ENCODE peak calls at places on chromosomes 13 and 19, in eight cellular contexts. S is amniotic epithelial cell; I is activated CD4-positive, alpha-beta T cell treated with anti-CD3 and anti-CD28 coated beads for 36 hours; G is retina; H is C1 segment of cervical spinal cord; A is HEK293T; P is Kasumi-1; C is stimulated activated CD8-positive, alpha-beta memory T cell treated with anti-CD3 and anti-CD28 coated beads, Interleukin-4, amount 100 ng/mL, for 1 hour. E is an unnamed sample.

GRCh38 chr19:57171551-57172081 is 4.3 kb upstream of the DUXA start:
- DNase-seq in S (peak), C (no peak), H (peak), G (peak), I (peak), P (no peak), A (peak), E (no peak)

GRCh38 chr19:17580470-17581000 is 25.1 kb downstream of the COLGALT1 start:
- DNase-seq in S (no peak), A (no peak), C (no peak), G (no peak), H (no peak), I (no peak), P (no peak), E (no peak)

GRCh38 chr13:42381165-42381425 is 109.1 kb downstream of the AKAP11 start:
- DNase-seq in P (no peak), H (no peak), A (no peak), I (no peak), G (no peak), C (no peak), S (no peak), E (no peak)

GRCh38 chr19:21587549-21587948 is 82.1 kb downstream of the ZNF429 start:
- DNase-seq in P (no peak), S (no peak), I (no peak), G (no peak), A (no peak), H (no peak), C (no peak), E (no peak)

GRCh38 chr13:95438297-95438696 is 114.2 kb upstream of the CLDN10 start:
- DNase-seq in I (no peak), H (no peak), S (peak), G (no peak), C (no peak), A (no peak), P (no peak), E (no peak)

GRCh38 chr19:55467236-55468053 is 2.9 kb upstream of the C19orf85 start:
- DNase-seq in I (peak), P (peak), H (peak), A (peak), G (peak), C (no peak), S (peak), E (peak)

GRCh38 chr13:33494596-33495214 is 209.2 kb upstream of the STARD13 start:
- DNase-seq in P (no peak), H (no peak), G (no peak), I (peak), C (no peak), S (peak), A (no peak), E (peak)

GRCh38 chr19:38989066-38989605 is 13.6 kb upstream of the FBXO17 start:
- DNase-seq in P (no peak), I (no peak), H (no peak), C (no peak), A (peak), G (peak), S (no peak), E (no peak)

GRCh38 chr13:84433024-84433423 is 550.8 kb upstream of the SLITRK1 start:
- DNase-seq in P (no peak), I (no peak), H (no peak), S (peak), A (no peak), C (no peak), G (no peak), E (no peak)

GRCh38 chr19:32692727-32693061 is 1.1 kb downstream of the NUDT19 start:
- DNase-seq in S (no peak), P (peak), G (no peak), C (no peak), I (peak), H (no peak), A (no peak), E (no peak)

GRCh38 chr19:56727731-56728130 is 56.2 kb upstream of the ZNF835 start:
- DNase-seq in I (no peak), A (no peak), G (peak), P (no peak), C (no peak), H (peak), S (no peak), E (no peak)

GRCh38 chr19:57099199-57099661 is 20.6 kb upstream of the USP29 start:
- DNase-seq in G (peak), S (peak), H (peak), I (peak), P (no peak), A (peak), C (peak), E (peak)

GRCh38 chr13:100461309-100462035 is 127.1 kb downstream of the GGACT start:
- DNase-seq in C (no peak), P (no peak), A (no peak), S (peak), G (peak), H (no peak), I (no peak), E (no peak)

GRCh38 chr19:756232-756631 is 5.3 kb downstream of the MISP start:
- DNase-seq in H (no peak), C (no peak), A (peak), P (no peak), G (no peak), S (peak), I (peak), E (peak)

GRCh38 chr19:6073858-6074708 is 36.2 kb downstream of the RFX2 start:
- DNase-seq in A (no peak), I (no peak), C (no peak), P (no peak), S (no peak), G (no peak), H (no peak), E (no peak)

GRCh38 chr19:23460656-23461055 is 65.4 kb upstream of the ZNF91 start:
- DNase-seq in H (no peak), A (no peak), P (no peak), S (no peak), I (no peak), G (no peak), C (no peak), E (no peak)

GRCh38 chr19:30063184-30064020 is 121.4 kb downstream of the URI1 start:
- DNase-seq in C (no peak), H (no peak), G (no peak), A (no peak), S (no peak), P (no peak), I (no peak), E (no peak)

GRCh38 chr19:53881482-53882390 is at the start of gene PRKCG:
- DNase-seq in P (no peak), G (peak), H (no peak), S (no peak), I (peak), A (no peak), C (no peak), E (peak)

GRCh38 chr19:15265214-15265613 is 33.0 kb upstream of the EPHX3 start:
- DNase-seq in A (no peak), G (no peak), H (no peak), S (no peak), P (no peak), C (no peak), I (no peak), E (no peak)

GRCh38 chr13:112684041-112684440 is 5.8 kb upstream of the ATP11A start:
- DNase-seq in G (no peak), A (no peak), S (no peak), P (no peak), C (no peak), I (no peak), H (no peak), E (no peak)

GRCh38 chr19:4829001-4829712 is 2.4 kb downstream of the TICAM1 start:
- DNase-seq in A (no peak), S (no peak), C (no peak), I (no peak), G (no peak), P (peak), H (peak), E (peak)

GRCh38 chr13:43786472-43786765 is 353 bp downstream of the ENOX1 start:
- DNase-seq in P (no peak), A (no peak), H (no peak), G (no peak), I (no peak), C (no peak), S (no peak), E (no peak)

GRCh38 chr13:47893527-47893926 is 107.5 kb downstream of the SUCLA2 start:
- DNase-seq in C (no peak), G (no peak), I (no peak), H (no peak), A (no peak), P (no peak), S (no peak), E (no peak)

GRCh38 chr13:97621631-97622030 is 187.7 kb downstream of the RAP2A start:
- DNase-seq in S (no peak), I (no peak), C (no peak), G (no peak), H (no peak), A (no peak), P (no peak), E (no peak)

E was measured in KBM-7.